ENCODE peak calls at places on chromosomes 1 and 21, in four cellular contexts. B, Q, Y and M are unnamed samples.

GRCh38 chr1:199742547-199742946 is 285.0 kb upstream of the NR5A2 start:
- DNase-seq in Q (no peak), Y (no peak), B (no peak), M (no peak)

GRCh38 chr1:201566529-201566823 is 27.5 kb downstream of the NAV1 start:
- DNase-seq in B (no peak), Q (no peak), Y (no peak), M (no peak)

GRCh38 chr1:26597629-26598039 is 68.1 kb downstream of the RPS6KA1 start:
- DNase-seq in B (no peak), Q (peak), Y (no peak), M (no peak)

GRCh38 chr1:154862927-154863701 is 7.0 kb downstream of the KCNN3 start:
- DNase-seq in Y (no peak), Q (no peak), B (no peak), M (no peak)

GRCh38 chr1:3127738-3128137 is 58.7 kb downstream of the PRDM16 start:
- DNase-seq in Y (no peak), B (no peak), Q (no peak), M (no peak)

GRCh38 chr1:230188826-230189225 is 121.8 kb downstream of the GALNT2 start:
- DNase-seq in B (no peak), Y (no peak), Q (no peak), M (no peak)

GRCh38 chr1:244665771-244666217 is 12.9 kb downstream of the DESI2 start:
- DNase-seq in Y (no peak), Q (peak), B (no peak), M (no peak)

GRCh38 chr1:9626201-9626608 is 25.3 kb upstream of the PIK3CD start:
- DNase-seq in Y (peak), B (no peak), Q (no peak), M (no peak)

GRCh38 chr1:116311756-116312691 is 61.0 kb upstream of the ATP1A1 start:
- DNase-seq in Y (no peak), B (no peak), Q (no peak), M (no peak)

GRCh38 chr1:12180903-12181302 is 14.1 kb downstream of the TNFRSF1B start:
- DNase-seq in Y (no peak), B (no peak), Q (no peak), M (no peak)

GRCh38 chr1:156873659-156874058 is 13.0 kb downstream of the NTRK1 start:
- DNase-seq in Q (no peak), Y (no peak), B (no peak), M (no peak)

GRCh38 chr1:85273397-85273796 is 3.0 kb downstream of the BCL10 start:
- DNase-seq in Y (no peak), Q (no peak), B (no peak), M (no peak)

GRCh38 chr1:234724517-234725176 is 114.7 kb upstream of the IRF2BP2 start:
- DNase-seq in Q (peak), B (no peak), Y (no peak), M (no peak)

GRCh38 chr21:16534408-16535099 is 804.8 kb downstream of the USP25 start:
- DNase-seq in B (no peak), Q (no peak), Y (no peak), M (no peak)

GRCh38 chr1:156163712-156164464 is 10.5 kb downstream of the SEMA4A start:
- DNase-seq in Q (no peak), Y (no peak), B (no peak), M (no peak)

GRCh38 chr1:184457500-184457899 is 70.7 kb downstream of the C1orf21 start:
- DNase-seq in Q (no peak), B (no peak), Y (no peak), M (no peak)

GRCh38 chr1:53115403-53116306 is 26.8 kb downstream of the SLC1A7 start:
- DNase-seq in Q (peak), Y (no peak), B (no peak), M (no peak)

GRCh38 chr1:56555448-56555847 is 23.9 kb downstream of the PLPP3 start:
- DNase-seq in Q (no peak), B (no peak), Y (no peak), M (no peak)

GRCh38 chr1:7567376-7567775 is 203.7 kb upstream of the VAMP3 start:
- DNase-seq in B (no peak), Y (no peak), Q (no peak), M (no peak)

GRCh38 chr21:34887729-34888568 is 161.2 kb downstream of the RUNX1 start:
- DNase-seq in Y (no peak), B (peak), Q (peak), M (peak)

GRCh38 chr1:162892916-162893714 is 32.1 kb upstream of the CCDC190 start:
- DNase-seq in B (peak), Y (no peak), Q (no peak), M (no peak)

GRCh38 chr1:64933296-64934070 is 32.9 kb downstream of the JAK1 start:
- DNase-seq in Y (no peak), B (peak), Q (no peak), M (no peak)

GRCh38 chr1:56688522-56689026 is 43.5 kb downstream of the PRKAA2 start:
- DNase-seq in Y (peak), B (no peak), Q (no peak), M (no peak)

GRCh38 chr1:77063118-77063517 is 156.1 kb downstream of the PIGK start:
- DNase-seq in Q (no peak), B (no peak), Y (no peak), M (no peak)

GRCh38 chr1:52590275-52590674 is 11.9 kb upstream of the GPX7 start:
- DNase-seq in Y (no peak), Q (no peak), B (no peak), M (no peak)

GRCh38 chr1:22237433-22238093 is 94.7 kb upstream of the WNT4 start:
- DNase-seq in B (no peak), Q (no peak), Y (no peak), M (no peak)

DNA sequence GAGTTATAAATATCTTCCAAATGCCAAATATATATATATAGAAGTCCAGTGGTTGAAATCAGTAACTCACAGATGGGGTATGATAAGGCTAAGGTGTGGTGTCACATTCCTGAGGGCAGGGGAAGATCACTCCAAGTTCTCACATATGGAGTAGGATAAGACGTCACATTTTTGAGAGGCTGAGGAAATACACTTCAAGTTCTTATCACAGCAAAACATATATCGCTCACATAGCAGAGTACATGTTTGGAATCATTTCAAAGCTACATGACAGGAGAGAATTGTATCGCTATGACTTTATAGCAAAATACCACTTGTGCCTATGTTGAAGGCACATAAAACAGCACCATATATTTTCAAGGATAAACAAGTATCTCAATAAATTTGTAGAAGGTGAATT is 55.1 kb downstream of the RBM11 start:
- DNase-seq in Y (no peak), Q (peak), B (no peak), M (no peak)
- TF ChIP-seq SPI1 in Y (no peak), Q (no peak), B (no peak), M (no peak)

GRCh38 chr1:94727846-94728715 is 92.1 kb upstream of the SLC44A3 start:
- DNase-seq in Q (no peak), Y (no peak), B (no peak), M (no peak)
- TF ChIP-seq SPI1 in Q (no peak), Y (no peak), B (no peak), M (no peak)

DNA sequence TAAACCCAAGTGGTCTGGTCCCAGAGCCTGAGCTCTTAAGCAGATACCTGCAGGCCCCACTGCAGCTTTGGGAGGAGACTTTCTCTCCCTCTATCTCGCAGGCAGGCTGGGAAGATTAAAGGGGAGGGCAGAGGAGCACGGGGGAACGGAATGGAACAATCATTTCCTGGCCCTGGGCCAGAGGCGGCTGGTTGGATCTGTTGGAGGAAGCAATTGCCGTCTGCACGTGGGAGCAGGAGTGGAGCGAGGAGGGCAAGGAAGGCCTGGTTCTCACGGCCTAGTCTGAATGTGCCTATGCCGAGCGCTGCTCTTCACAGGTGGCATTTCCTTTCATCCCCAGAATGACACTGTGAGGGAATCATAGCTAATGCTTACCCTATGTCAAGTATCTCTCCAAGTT is 23.7 kb downstream of the NKAIN1 start:
- DNase-seq in B (no peak), Q (no peak), Y (no peak), M (no peak)
- TF ChIP-seq SPI1 in B (no peak), Q (no peak), Y (no peak), M (no peak)

GRCh38 chr1:17277511-17278159 is 28.7 kb downstream of the PADI3 start:
- DNase-seq in B (no peak), Y (no peak), Q (no peak), M (no peak)

GRCh38 chr1:17280894-17281293 is 27.1 kb upstream of the PADI4 start:
- DNase-seq in B (no peak), Q (no peak), Y (no peak), M (no peak)

GRCh38 chr1:17281775-17282181 is 26.2 kb upstream of the PADI4 start:
- DNase-seq in Q (no peak), B (peak), Y (no peak), M (no peak)

GRCh38 chr1:17280436-17280835 is 27.6 kb upstream of the PADI4 start:
- DNase-seq in B (no peak), Y (no peak), Q (no peak), M (no peak)

GRCh38 chr1:17279001-17279830 is 28.8 kb upstream of the PADI4 start:
- DNase-seq in Q (no peak), Y (no peak), B (no peak), M (no peak)
- TF ChIP-seq SPI1 in Q (no peak), Y (no peak), B (no peak), M (no peak)

DNA sequence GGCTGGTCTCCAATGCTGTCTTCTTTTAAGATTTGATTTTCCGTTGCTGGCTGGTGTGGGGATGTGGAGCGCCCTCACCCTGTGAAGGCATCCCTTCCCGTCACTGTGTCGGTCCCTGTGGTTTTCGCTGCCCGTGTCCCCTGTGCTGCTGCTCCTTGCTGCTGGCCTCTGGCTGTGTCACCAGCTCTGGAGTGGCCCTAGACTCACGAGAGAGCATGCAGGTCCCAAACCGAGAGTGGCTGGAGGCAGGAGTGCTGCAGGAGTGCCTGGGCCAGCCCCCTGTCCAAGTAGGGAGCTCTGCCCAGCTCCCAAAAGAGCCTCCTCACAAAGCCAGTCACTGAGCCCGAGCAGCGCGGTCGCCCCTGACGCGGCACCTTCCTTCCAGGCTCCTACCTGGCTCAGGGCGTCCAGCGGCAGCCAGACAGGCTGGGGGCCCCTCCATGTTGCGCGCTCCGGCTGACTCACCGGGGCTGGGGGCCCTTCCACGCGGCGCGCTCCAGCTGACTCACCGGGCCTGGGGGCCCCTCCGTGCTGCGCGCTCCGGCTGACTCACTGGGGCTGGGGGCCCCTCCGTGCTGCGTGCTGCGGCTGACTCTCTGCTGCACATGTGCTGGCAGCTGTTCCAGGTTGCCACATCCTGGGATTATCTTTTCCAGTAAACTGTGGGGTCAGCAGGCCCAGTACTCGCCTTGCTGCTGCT is 106.7 kb upstream of the COL6A1 start:
- DNase-seq in Y (no peak), Q (no peak), B (no peak), M (no peak)
- TF ChIP-seq SPI1 in Y (no peak), Q (no peak), B (no peak), M (no peak)